ENCODE peak calls at places on chromosome 22, in five cellular contexts. One of them, this sample, is unnamed.
A peak's percentile ranks its signal among the peaks of the same experiment; 100 is the strongest.

GRCh38 chr22:39748877-39749276 is 144.7 kb downstream of the ENTHD1 start:
- DNase-seq in thoracic aorta: no peak
- DNase-seq in astrocyte of the spinal cord: peak; percentile 26
- DNase-seq in Peyer's patch: no peak
- DNase-seq in ovary: no peak
- DNase-seq in this sample: no peak

GRCh38 chr22:30214703-30215405 is 31.7 kb downstream of the LIF start:
- DNase-seq in thoracic aorta: no peak
- DNase-seq in astrocyte of the spinal cord: no peak
- DNase-seq in Peyer's patch: no peak
- DNase-seq in ovary: no peak
- DNase-seq in this sample: no peak

GRCh38 chr22:20247010-20247505 is 21.1 kb downstream of the RTN4R start:
- DNase-seq in thoracic aorta: no peak
- DNase-seq in astrocyte of the spinal cord: no peak
- DNase-seq in Peyer's patch: no peak
- DNase-seq in ovary: no peak
- DNase-seq in this sample: no peak

GRCh38 chr22:38305481-38306448 is 11.5 kb downstream of the CSNK1E start:
- DNase-seq in thoracic aorta: no peak
- DNase-seq in astrocyte of the spinal cord: peak; percentile 33
- DNase-seq in Peyer's patch: no peak
- DNase-seq in ovary: no peak
- DNase-seq in this sample: peak; percentile 72

GRCh38 chr22:50001388-50002231 is 11.0 kb downstream of the IL17REL start:
- DNase-seq in thoracic aorta: no peak
- DNase-seq in astrocyte of the spinal cord: no peak
- DNase-seq in Peyer's patch: no peak
- DNase-seq in ovary: no peak
- DNase-seq in this sample: no peak

GRCh38 chr22:28773461-28773867 is 969 bp downstream of the CCDC117 start:
- DNase-seq in thoracic aorta: no peak
- DNase-seq in astrocyte of the spinal cord: peak; percentile 52
- DNase-seq in Peyer's patch: no peak
- DNase-seq in ovary: no peak
- DNase-seq in this sample: peak; percentile 43

GRCh38 chr22:39543095-39543494 is 10.5 kb upstream of the RPS19BP1 start:
- DNase-seq in thoracic aorta: no peak
- DNase-seq in astrocyte of the spinal cord: no peak
- DNase-seq in Peyer's patch: no peak
- DNase-seq in ovary: no peak
- DNase-seq in this sample: no peak

GRCh38 chr22:41656515-41656914 is 32.2 kb downstream of the SNU13 start:
- DNase-seq in thoracic aorta: no peak
- DNase-seq in astrocyte of the spinal cord: no peak
- DNase-seq in Peyer's patch: no peak
- DNase-seq in ovary: no peak
- DNase-seq in this sample: no peak

GRCh38 chr22:38437416-38437815 is 17.6 kb downstream of the KCNJ4 start:
- DNase-seq in thoracic aorta: no peak
- DNase-seq in astrocyte of the spinal cord: no peak
- DNase-seq in Peyer's patch: no peak
- DNase-seq in ovary: no peak
- DNase-seq in this sample: no peak

GRCh38 chr22:35054064-35054463 is 11.9 kb upstream of the ISX start:
- DNase-seq in thoracic aorta: no peak
- DNase-seq in astrocyte of the spinal cord: no peak
- DNase-seq in Peyer's patch: no peak
- DNase-seq in ovary: no peak
- DNase-seq in this sample: no peak

GRCh38 chr22:46801826-46802607 is 39.6 kb downstream of the TBC1D22A start:
- DNase-seq in thoracic aorta: no peak
- DNase-seq in astrocyte of the spinal cord: no peak
- DNase-seq in Peyer's patch: peak; percentile 39
- DNase-seq in ovary: no peak
- DNase-seq in this sample: no peak

GRCh38 chr22:38505595-38506117 is 455 bp downstream of the DDX17 start:
- DNase-seq in thoracic aorta: peak; percentile 25
- DNase-seq in astrocyte of the spinal cord: peak; percentile 69
- DNase-seq in Peyer's patch: peak; percentile 89
- DNase-seq in ovary: peak; percentile 83
- DNase-seq in this sample: no peak

GRCh38 chr22:49583886-49584505 is 243.7 kb downstream of the BRD1 start:
- DNase-seq in thoracic aorta: no peak
- DNase-seq in astrocyte of the spinal cord: no peak
- DNase-seq in Peyer's patch: peak; percentile 22
- DNase-seq in ovary: no peak
- DNase-seq in this sample: no peak

GRCh38 chr22:20566420-20567260 is 59.2 kb downstream of the MED15 start:
- DNase-seq in thoracic aorta: no peak
- DNase-seq in astrocyte of the spinal cord: peak; percentile 77
- DNase-seq in Peyer's patch: peak; percentile 51
- DNase-seq in ovary: peak; percentile 46
- DNase-seq in this sample: no peak

GRCh38 chr22:30538280-30538679 is 8.3 kb downstream of the SEC14L6 start:
- DNase-seq in thoracic aorta: no peak
- DNase-seq in astrocyte of the spinal cord: peak; percentile 23
- DNase-seq in Peyer's patch: no peak
- DNase-seq in ovary: no peak
- DNase-seq in this sample: no peak

GRCh38 chr22:27603111-27603822 is 198.3 kb downstream of the MN1 start:
- DNase-seq in thoracic aorta: no peak
- DNase-seq in astrocyte of the spinal cord: no peak
- DNase-seq in Peyer's patch: no peak
- DNase-seq in ovary: no peak
- DNase-seq in this sample: no peak

GRCh38 chr22:27602390-27602789 is 199.2 kb downstream of the MN1 start:
- DNase-seq in thoracic aorta: no peak
- DNase-seq in astrocyte of the spinal cord: no peak
- DNase-seq in Peyer's patch: no peak
- DNase-seq in ovary: no peak
- DNase-seq in this sample: no peak

GRCh38 chr22:27598792-27599191 is 202.8 kb downstream of the MN1 start:
- DNase-seq in thoracic aorta: no peak
- DNase-seq in astrocyte of the spinal cord: no peak
- DNase-seq in Peyer's patch: no peak
- DNase-seq in ovary: no peak
- DNase-seq in this sample: no peak

GRCh38 chr22:27603823-27604190 is 197.7 kb downstream of the MN1 start:
- DNase-seq in thoracic aorta: peak; percentile 62
- DNase-seq in astrocyte of the spinal cord: peak; percentile 57
- DNase-seq in Peyer's patch: no peak
- DNase-seq in ovary: no peak
- DNase-seq in this sample: no peak

DNA sequence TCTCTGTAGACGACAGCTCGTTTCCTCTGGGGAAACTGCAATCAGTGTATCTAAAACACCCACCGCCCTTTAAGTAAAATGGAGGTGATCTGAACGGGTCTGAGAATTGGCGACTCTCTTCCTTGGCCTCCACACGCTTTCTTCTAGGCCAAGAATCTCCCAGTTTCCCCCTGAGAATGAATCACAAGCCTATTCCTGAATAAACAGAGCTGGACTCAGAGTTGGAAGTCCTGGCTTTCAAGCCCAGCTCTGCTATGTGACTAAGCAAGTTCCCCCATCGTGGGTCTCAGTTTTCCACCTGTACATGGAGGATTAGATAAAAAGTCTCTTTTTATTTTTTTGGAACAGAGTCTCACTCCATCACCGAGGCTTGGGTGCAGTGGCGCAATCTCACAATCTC is 200.4 kb downstream of the MN1 start:
- DNase-seq in thoracic aorta: no peak
- DNase-seq in astrocyte of the spinal cord: no peak
- DNase-seq in Peyer's patch: no peak
- DNase-seq in ovary: no peak
- DNase-seq in this sample: no peak
- H3K4me3 ChIP-seq in thoracic aorta: no peak overlapping the region
- H3K4me3 ChIP-seq in astrocyte of the spinal cord: no peak overlapping the region
- H3K4me3 ChIP-seq in Peyer's patch: no peak overlapping the region
- H3K4me3 ChIP-seq in ovary: no peak overlapping the region
- H3K4me3 ChIP-seq in this sample: no peak overlapping the region

GRCh38 chr22:25900880-25901279 is 158.9 kb downstream of the MYO18B start:
- DNase-seq in thoracic aorta: no peak
- DNase-seq in astrocyte of the spinal cord: no peak
- DNase-seq in Peyer's patch: no peak
- DNase-seq in ovary: no peak
- DNase-seq in this sample: no peak

GRCh38 chr22:25896592-25896991 is 154.6 kb downstream of the MYO18B start:
- DNase-seq in thoracic aorta: no peak
- DNase-seq in astrocyte of the spinal cord: no peak
- DNase-seq in Peyer's patch: no peak
- DNase-seq in ovary: no peak
- DNase-seq in this sample: no peak

GRCh38 chr22:25900390-25900789 is 158.4 kb downstream of the MYO18B start:
- DNase-seq in thoracic aorta: no peak
- DNase-seq in astrocyte of the spinal cord: no peak
- DNase-seq in Peyer's patch: no peak
- DNase-seq in ovary: no peak
- DNase-seq in this sample: no peak

GRCh38 chr22:25899566-25899965 is 157.6 kb downstream of the MYO18B start:
- DNase-seq in thoracic aorta: no peak
- DNase-seq in astrocyte of the spinal cord: no peak
- DNase-seq in Peyer's patch: no peak
- DNase-seq in ovary: no peak
- DNase-seq in this sample: no peak

GRCh38 chr22:25898707-25899365 is 156.8 kb downstream of the MYO18B start:
- DNase-seq in thoracic aorta: no peak
- DNase-seq in astrocyte of the spinal cord: no peak
- DNase-seq in Peyer's patch: no peak
- DNase-seq in ovary: no peak
- DNase-seq in this sample: no peak
- TF ChIP-seq CTCF in thoracic aorta: no peak
- TF ChIP-seq CTCF in astrocyte of the spinal cord: no peak
- TF ChIP-seq CTCF in Peyer's patch: no peak
- TF ChIP-seq CTCF in ovary: no peak
- TF ChIP-seq CTCF in this sample: peak; percentile 30

GRCh38 chr22:43272301-43272700 is 70.9 kb downstream of the SCUBE1 start:
- DNase-seq in thoracic aorta: no peak
- DNase-seq in astrocyte of the spinal cord: no peak
- DNase-seq in Peyer's patch: no peak
- DNase-seq in ovary: no peak
- DNase-seq in this sample: no peak
- H3K4me3 ChIP-seq in thoracic aorta: no peak overlapping the region
- H3K4me3 ChIP-seq in astrocyte of the spinal cord: no peak overlapping the region
- H3K4me3 ChIP-seq in Peyer's patch: no peak overlapping the region
- H3K4me3 ChIP-seq in ovary: no peak overlapping the region
- H3K4me3 ChIP-seq in this sample: no peak overlapping the region

GRCh38 chr22:22721681-22722309 is 77.4 kb downstream of the GGTLC2 start:
- DNase-seq in thoracic aorta: no peak
- DNase-seq in astrocyte of the spinal cord: peak; percentile 39
- DNase-seq in Peyer's patch: no peak
- DNase-seq in ovary: peak; percentile 48
- DNase-seq in this sample: peak; percentile 38

GRCh38 chr22:22720724-22721261 is 76.4 kb downstream of the GGTLC2 start:
- DNase-seq in thoracic aorta: no peak
- DNase-seq in astrocyte of the spinal cord: no peak
- DNase-seq in Peyer's patch: no peak
- DNase-seq in ovary: no peak
- DNase-seq in this sample: no peak

GRCh38 chr22:22717723-22718122 is 73.3 kb downstream of the GGTLC2 start:
- DNase-seq in thoracic aorta: no peak
- DNase-seq in astrocyte of the spinal cord: no peak
- DNase-seq in Peyer's patch: no peak
- DNase-seq in ovary: no peak
- DNase-seq in this sample: no peak

GRCh38 chr22:22716136-22716535 is 71.7 kb downstream of the GGTLC2 start:
- DNase-seq in thoracic aorta: no peak
- DNase-seq in astrocyte of the spinal cord: no peak
- DNase-seq in Peyer's patch: no peak
- DNase-seq in ovary: no peak
- DNase-seq in this sample: no peak

GRCh38 chr22:22720201-22720723 is 75.8 kb downstream of the GGTLC2 start:
- DNase-seq in thoracic aorta: no peak
- DNase-seq in astrocyte of the spinal cord: peak; percentile 36
- DNase-seq in Peyer's patch: no peak
- DNase-seq in ovary: no peak
- DNase-seq in this sample: no peak
- TF ChIP-seq CTCF in thoracic aorta: no peak
- TF ChIP-seq CTCF in astrocyte of the spinal cord: peak; percentile 41
- TF ChIP-seq CTCF in Peyer's patch: peak; percentile 59
- TF ChIP-seq CTCF in ovary: no peak
- TF ChIP-seq CTCF in this sample: peak; percentile 50

GRCh38 chr22:36540867-36541642 is 12.1 kb upstream of the EIF3D start:
- DNase-seq in thoracic aorta: no peak
- DNase-seq in astrocyte of the spinal cord: peak; percentile 6
- DNase-seq in Peyer's patch: no peak
- DNase-seq in ovary: no peak
- DNase-seq in this sample: no peak

GRCh38 chr22:36538529-36538928 is 9.6 kb upstream of the EIF3D start:
- DNase-seq in thoracic aorta: no peak
- DNase-seq in astrocyte of the spinal cord: no peak
- DNase-seq in Peyer's patch: no peak
- DNase-seq in ovary: no peak
- DNase-seq in this sample: no peak

GRCh38 chr22:36541831-36542391 is 12.9 kb upstream of the EIF3D start:
- DNase-seq in thoracic aorta: no peak
- DNase-seq in astrocyte of the spinal cord: peak; percentile 87
- DNase-seq in Peyer's patch: no peak
- DNase-seq in ovary: no peak
- DNase-seq in this sample: peak; percentile 80

GRCh38 chr22:36532466-36532865 is 3.5 kb upstream of the EIF3D start:
- DNase-seq in thoracic aorta: no peak
- DNase-seq in astrocyte of the spinal cord: no peak
- DNase-seq in Peyer's patch: no peak
- DNase-seq in ovary: no peak
- DNase-seq in this sample: no peak

GRCh38 chr22:36536717-36537116 is 7.8 kb upstream of the EIF3D start:
- DNase-seq in thoracic aorta: no peak
- DNase-seq in astrocyte of the spinal cord: no peak
- DNase-seq in Peyer's patch: no peak
- DNase-seq in ovary: no peak
- DNase-seq in this sample: no peak
- H3K4me3 ChIP-seq in thoracic aorta: no peak overlapping the region
- H3K4me3 ChIP-seq in astrocyte of the spinal cord: no peak overlapping the region
- H3K4me3 ChIP-seq in Peyer's patch: no peak overlapping the region
- H3K4me3 ChIP-seq in ovary: no peak overlapping the region
- H3K4me3 ChIP-seq in this sample: no peak overlapping the region

GRCh38 chr22:16783930-16784354 is 41.3 kb downstream of the XKR3 start:
- DNase-seq in thoracic aorta: no peak
- DNase-seq in astrocyte of the spinal cord: no peak
- DNase-seq in Peyer's patch: no peak
- DNase-seq in ovary: no peak
- DNase-seq in this sample: no peak
- TF ChIP-seq CTCF in thoracic aorta: no peak
- TF ChIP-seq CTCF in astrocyte of the spinal cord: peak; percentile 7
- TF ChIP-seq CTCF in Peyer's patch: no peak
- TF ChIP-seq CTCF in ovary: no peak
- TF ChIP-seq CTCF in this sample: peak; percentile 64

GRCh38 chr22:23509571-23510302 is 70.4 kb downstream of the IGLL1 start:
- DNase-seq in thoracic aorta: no peak
- DNase-seq in astrocyte of the spinal cord: peak; percentile 83
- DNase-seq in Peyer's patch: peak; percentile 10
- DNase-seq in ovary: no peak
- DNase-seq in this sample: no peak
- H3K4me3 ChIP-seq in thoracic aorta: no peak overlapping the region
- H3K4me3 ChIP-seq in astrocyte of the spinal cord: no peak overlapping the region
- H3K4me3 ChIP-seq in Peyer's patch: no peak overlapping the region
- H3K4me3 ChIP-seq in ovary: no peak overlapping the region
- H3K4me3 ChIP-seq in this sample: no peak overlapping the region